ENCODE peak calls at places on chromosomes 5 and 9, in seven cellular contexts. One of them, this sample, is unnamed.

GRCh38 chr9:124311283-124311682 is 53.5 kb downstream of the NEK6 start:
- DNase-seq in mucosa of gallbladder: no peak
- DNase-seq in cardiac fibroblast: no peak
- DNase-seq in NCI-H1092: no peak
- DNase-seq in NAMALWA: no peak
- DNase-seq in stimulated activated CD8-positive, alpha-beta memory T cell treated with anti-CD3 and anti-CD28 coated beads, Interleukin-15, amount 100 ng/mL, for 48 hours: no peak
- DNase-seq in left cardiac atrium: no peak
- DNase-seq in this sample: no peak

GRCh38 chr9:91477106-91477505 is 53.5 kb upstream of the NFIL3 start:
- DNase-seq in NAMALWA: no peak
- DNase-seq in NCI-H1092: no peak
- DNase-seq in mucosa of gallbladder: no peak
- DNase-seq in stimulated activated CD8-positive, alpha-beta memory T cell treated with anti-CD3 and anti-CD28 coated beads, Interleukin-15, amount 100 ng/mL, for 48 hours: no peak
- DNase-seq in left cardiac atrium: no peak
- DNase-seq in cardiac fibroblast: no peak
- DNase-seq in this sample: no peak

GRCh38 chr9:1050125-1050895 is at the start of gene DMRT2:
- DNase-seq in stimulated activated CD8-positive, alpha-beta memory T cell treated with anti-CD3 and anti-CD28 coated beads, Interleukin-15, amount 100 ng/mL, for 48 hours: no peak
- DNase-seq in cardiac fibroblast: peak
- DNase-seq in NCI-H1092: no peak
- DNase-seq in mucosa of gallbladder: peak
- DNase-seq in NAMALWA: no peak
- DNase-seq in left cardiac atrium: peak
- DNase-seq in this sample: peak

GRCh38 chr5:111574316-111574715 is 62.0 kb upstream of the STARD4 start:
- DNase-seq in mucosa of gallbladder: no peak
- DNase-seq in NAMALWA: no peak
- DNase-seq in stimulated activated CD8-positive, alpha-beta memory T cell treated with anti-CD3 and anti-CD28 coated beads, Interleukin-15, amount 100 ng/mL, for 48 hours: no peak
- DNase-seq in NCI-H1092: no peak
- DNase-seq in left cardiac atrium: no peak
- DNase-seq in cardiac fibroblast: peak
- DNase-seq in this sample: no peak

GRCh38 chr9:19303216-19303615 is 72.7 kb downstream of the DENND4C start:
- DNase-seq in mucosa of gallbladder: no peak
- DNase-seq in NCI-H1092: no peak
- DNase-seq in left cardiac atrium: no peak
- DNase-seq in stimulated activated CD8-positive, alpha-beta memory T cell treated with anti-CD3 and anti-CD28 coated beads, Interleukin-15, amount 100 ng/mL, for 48 hours: no peak
- DNase-seq in NAMALWA: no peak
- DNase-seq in cardiac fibroblast: no peak
- DNase-seq in this sample: no peak

GRCh38 chr5:176481659-176482213 is 33.6 kb downstream of the FAF2 start:
- DNase-seq in NAMALWA: peak
- DNase-seq in NCI-H1092: no peak
- DNase-seq in stimulated activated CD8-positive, alpha-beta memory T cell treated with anti-CD3 and anti-CD28 coated beads, Interleukin-15, amount 100 ng/mL, for 48 hours: no peak
- DNase-seq in cardiac fibroblast: peak
- DNase-seq in left cardiac atrium: no peak
- DNase-seq in mucosa of gallbladder: no peak
- DNase-seq in this sample: no peak

GRCh38 chr9:102941868-102942267 is 53.3 kb upstream of the CYLC2 start:
- DNase-seq in cardiac fibroblast: no peak
- DNase-seq in NAMALWA: no peak
- DNase-seq in NCI-H1092: no peak
- DNase-seq in left cardiac atrium: no peak
- DNase-seq in mucosa of gallbladder: no peak
- DNase-seq in stimulated activated CD8-positive, alpha-beta memory T cell treated with anti-CD3 and anti-CD28 coated beads, Interleukin-15, amount 100 ng/mL, for 48 hours: no peak
- DNase-seq in this sample: no peak

GRCh38 chr5:179110528-179110927 is 50.4 kb downstream of the ZNF354C start:
- DNase-seq in left cardiac atrium: no peak
- DNase-seq in NAMALWA: no peak
- DNase-seq in NCI-H1092: no peak
- DNase-seq in stimulated activated CD8-positive, alpha-beta memory T cell treated with anti-CD3 and anti-CD28 coated beads, Interleukin-15, amount 100 ng/mL, for 48 hours: no peak
- DNase-seq in mucosa of gallbladder: no peak
- DNase-seq in cardiac fibroblast: no peak
- DNase-seq in this sample: no peak